ENCODE peak calls at places on chromosomes 12 and 14, in five cellular contexts. L is K562, W is endothelial cell of umbilical vein, T is H1, Z is HepG2. F is an unnamed sample.
A peak's percentile ranks its signal among the peaks of the same experiment; 100 is the strongest.

GRCh38 chr14:100047600-100047999 is 17.6 kb upstream of the EVL start:
- DNase-seq in T (no peak), L (no peak), Z (no peak), W (no peak), F (no peak)

GRCh38 chr12:79512068-79512467 is 178.7 kb downstream of the PAWR start:
- DNase-seq in Z (no peak), L (no peak), W (no peak), T (peak; percentile 17), F (peak; percentile 34)

GRCh38 chr12:46135750-46136149 is 133.1 kb downstream of the SLC38A1 start:
- DNase-seq in Z (no peak), L (no peak), W (no peak), T (no peak), F (no peak)

GRCh38 chr12:122081697-122082221 is 3.2 kb downstream of the MLXIP start:
- DNase-seq in T (no peak), L (no peak), Z (no peak), W (peak; percentile 61), F (no peak)

GRCh38 chr14:104682107-104682593 is 7.3 kb upstream of the INF2 start:
- DNase-seq in L (no peak), W (no peak), T (peak; percentile 85), Z (no peak), F (peak; percentile 76)

GRCh38 chr12:127245437-127245836 is 1021.5 kb upstream of the TMEM132C start:
- DNase-seq in L (no peak), Z (no peak), T (no peak), W (no peak), F (no peak)

GRCh38 chr14:52272375-52272774 is 4.9 kb downstream of the PTGDR start:
- DNase-seq in W (no peak), L (peak; percentile 5), T (no peak), Z (no peak), F (peak; percentile 26)

GRCh38 chr12:49959570-49960473 is 1.9 kb upstream of the AQP5 start:
- DNase-seq in T (peak; percentile 60), Z (no peak), W (peak; percentile 88), L (no peak), F (peak; percentile 54)

GRCh38 chr12:124683330-124683662 is 115.9 kb upstream of the NCOR2 start:
- DNase-seq in L (no peak), Z (peak; percentile 57), W (no peak), T (no peak), F (peak; percentile 68)

GRCh38 chr14:31084385-31084784 is 58.2 kb upstream of the STRN3 start:
- DNase-seq in T (no peak), Z (peak; percentile 42), L (peak; percentile 19), W (no peak), F (no peak)

GRCh38 chr12:112169966-112170365 is 44.6 kb downstream of the TRAFD1 start:
- DNase-seq in T (no peak), W (no peak), L (no peak), Z (no peak), F (no peak)

GRCh38 chr12:15751741-15752140 is 37.4 kb downstream of the EPS8 start:
- DNase-seq in L (no peak), Z (no peak), T (no peak), W (no peak), F (no peak)

GRCh38 chr12:25017336-25017735 is 68.4 kb upstream of the BCAT1 start:
- DNase-seq in Z (no peak), T (no peak), W (no peak), L (no peak), F (no peak)

GRCh38 chr12:13941258-13942249 is 39.8 kb downstream of the GRIN2B start:
- DNase-seq in Z (peak; percentile 76), W (peak; percentile 1), L (peak; percentile 10), T (peak; percentile 64), F (peak; percentile 96)

GRCh38 chr14:78286210-78286609 is 116.0 kb downstream of the NRXN3 start:
- DNase-seq in L (no peak), W (no peak), T (no peak), Z (no peak), F (no peak)

GRCh38 chr12:14111230-14111865 is 129.9 kb upstream of the GRIN2B start:
- DNase-seq in L (no peak), Z (peak; percentile 1), W (no peak), T (no peak), F (peak; percentile 39)

GRCh38 chr12:49305762-49306161 is 10.8 kb downstream of the PRPH start:
- DNase-seq in T (no peak), L (no peak), Z (no peak), W (no peak), F (no peak)

GRCh38 chr12:50017047-50017446 is 8.2 kb downstream of the RACGAP1 start:
- DNase-seq in W (peak; percentile 83), L (no peak), Z (no peak), T (no peak), F (no peak)

GRCh38 chr14:77909911-77910310 is 110.0 kb downstream of the ADCK1 start:
- DNase-seq in L (no peak), T (no peak), W (no peak), Z (no peak), F (no peak)

GRCh38 chr12:111359231-111359913 is 9.5 kb downstream of the PHETA1 start:
- DNase-seq in T (no peak), W (no peak), L (no peak), Z (no peak), F (no peak)

GRCh38 chr14:63328787-63329737 is 10.3 kb upstream of the GPHB5 start:
- DNase-seq in L (no peak), T (no peak), Z (no peak), W (no peak), F (no peak)

GRCh38 chr14:47675489-47676300 is at the start of gene MDGA2:
- DNase-seq in L (no peak), T (peak; percentile 54), Z (no peak), W (no peak), F (peak; percentile 27)

GRCh38 chr14:43001729-43002128 is 1395.1 kb downstream of the LRFN5 start:
- DNase-seq in T (no peak), Z (no peak), L (no peak), W (no peak), F (no peak)
- H3K27ac ChIP-seq in T (no peak overlapping the region), Z (no peak overlapping the region), L (no peak overlapping the region), W (no peak overlapping the region), F (no peak overlapping the region)

GRCh38 chr14:49792618-49793017 is 24.7 kb downstream of the KLHDC2 start:
- DNase-seq in Z (no peak), L (no peak), T (no peak), W (no peak), F (no peak)
- TF ChIP-seq JUN in Z (no peak), L (no peak), T (no peak), W (no peak), F (no peak)

GRCh38 chr14:75539165-75539561 is 16.9 kb downstream of the BATF start:
- DNase-seq in W (no peak), L (no peak), T (no peak), Z (no peak), F (no peak)
- H3K27ac ChIP-seq in W (no peak overlapping the region), L (no peak overlapping the region), T (no peak overlapping the region), Z (no peak overlapping the region), F (peak overlapping the region; percentile 75)

DNA sequence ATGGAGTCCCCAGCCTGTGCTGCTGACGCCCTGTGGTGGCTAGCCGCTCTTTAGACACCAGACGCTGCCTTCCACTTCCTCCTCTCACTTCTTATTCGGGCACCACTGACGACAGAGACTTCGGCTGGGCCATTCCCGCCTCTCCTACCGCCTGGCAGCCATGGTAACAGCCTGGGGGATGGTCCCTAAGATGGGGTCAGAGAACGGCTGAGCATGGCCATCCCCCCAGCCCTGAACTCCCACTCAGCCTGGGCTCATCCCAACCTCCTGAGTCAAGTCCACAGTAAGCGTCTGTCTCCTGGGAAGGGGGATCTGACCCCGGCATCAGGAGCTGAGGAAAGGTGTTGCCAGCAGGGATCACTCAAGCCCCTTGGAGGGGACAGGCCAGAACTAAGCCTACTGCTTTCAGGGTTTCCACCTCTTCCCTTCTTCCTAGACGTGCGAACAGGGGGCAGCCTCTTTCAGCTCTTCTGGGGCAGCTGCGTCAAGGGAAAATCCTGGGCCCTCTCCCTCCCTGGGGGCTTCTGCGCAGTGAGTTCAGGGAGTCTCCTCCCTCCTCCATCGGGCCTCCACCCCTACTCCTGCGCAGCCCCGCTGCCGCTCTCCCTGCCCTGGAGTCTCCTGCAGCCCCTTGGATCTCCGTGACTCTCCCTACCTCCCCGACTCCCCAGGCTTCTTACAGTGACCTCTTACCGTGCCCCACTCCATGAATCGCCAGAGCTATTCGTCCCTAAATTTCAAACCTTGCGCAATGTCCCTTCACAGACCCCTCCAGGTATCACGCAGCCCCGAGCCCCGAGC is 643 bp upstream of the TAMALIN start:
- DNase-seq in L (no peak), W (no peak), Z (no peak), T (no peak), F (no peak)
- TF ChIP-seq JUN in L (no peak), W (no peak), Z (no peak), T (no peak), F (no peak)

F was measured in A549.